ENCODE peak calls at places on chromosomes 6 and 20, in seven cellular contexts. M is fibroblast of the aortic adventitia, W is keratinocyte, H is left lung, E is uterus, K is dorsolateral prefrontal cortex, R is brain microvascular endothelial cell. X is an unnamed sample.
A peak's percentile ranks its signal among the peaks of the same experiment; 100 is the strongest.

GRCh38 chr6:29376003-29376402 is 912 bp upstream of the OR12D3 start:
- DNase-seq in R (peak; percentile 9), H (no peak), W (no peak), E (no peak), K (no peak), M (no peak), X (no peak)

GRCh38 chr6:39088331-39088730 is 26.7 kb downstream of the SAYSD1 start:
- DNase-seq in E (no peak), M (peak; percentile 88), R (peak; percentile 59), H (no peak), W (no peak), K (peak; percentile 17), X (peak; percentile 53)

GRCh38 chr6:117546674-117547073 is 55.6 kb downstream of the GOPC start:
- DNase-seq in M (no peak), R (no peak), K (no peak), H (no peak), E (no peak), W (no peak), X (no peak)

GRCh38 chr6:54865091-54865631 is 18.6 kb downstream of the FAM83B start:
- DNase-seq in W (no peak), E (no peak), K (no peak), R (no peak), H (no peak), M (no peak), X (no peak)

GRCh38 chr6:38495511-38495910 is 144.2 kb downstream of the BTBD9 start:
- DNase-seq in H (no peak), R (no peak), W (no peak), K (no peak), E (no peak), M (no peak), X (no peak)

GRCh38 chr6:31631681-31632278 is 11.3 kb downstream of the PRRC2A start:
- DNase-seq in W (no peak), R (no peak), H (no peak), K (no peak), M (no peak), E (no peak), X (no peak)

GRCh38 chr6:165231581-165232276 is 77.7 kb downstream of the C6orf118 start:
- DNase-seq in M (peak; percentile 71), E (no peak), K (peak; percentile 60), H (no peak), R (peak; percentile 6), W (no peak), X (peak; percentile 72)

GRCh38 chr6:6915813-6916547 is 191.8 kb upstream of the RREB1 start:
- DNase-seq in H (no peak), K (peak; percentile 56), E (peak; percentile 80), M (peak; percentile 74), W (no peak), R (no peak), X (peak; percentile 63)

GRCh38 chr6:2938632-2939083 is 32.7 kb downstream of the SERPINB6 start:
- DNase-seq in H (no peak), W (no peak), R (no peak), K (no peak), E (no peak), M (no peak), X (no peak)

GRCh38 chr20:44700306-44700705 is 14.9 kb upstream of the CCN5 start:
- DNase-seq in E (no peak), K (no peak), W (no peak), H (no peak), M (no peak), R (no peak), X (no peak)

GRCh38 chr6:75290558-75290957 is 6.0 kb upstream of the TMEM30A start:
- DNase-seq in M (no peak), R (no peak), E (no peak), W (no peak), K (peak; percentile 88), H (no peak), X (no peak)

GRCh38 chr20:46131396-46131795 is 13.3 kb downstream of the CD40 start:
- DNase-seq in K (no peak), H (no peak), E (no peak), M (peak; percentile 80), R (no peak), W (no peak), X (peak; percentile 40)

GRCh38 chr20:32382102-32382950 is 24.2 kb downstream of the ASXL1 start:
- DNase-seq in E (no peak), K (no peak), W (no peak), M (no peak), R (no peak), H (no peak), X (no peak)

GRCh38 chr20:64156136-64156885 is 7.9 kb upstream of the MYT1 start:
- DNase-seq in R (no peak), H (peak; percentile 46), E (no peak), M (no peak), W (no peak), K (no peak), X (no peak)

GRCh38 chr6:79468116-79468515 is 69.1 kb downstream of the LCA5 start:
- DNase-seq in M (peak; percentile 54), H (no peak), R (peak; percentile 59), W (no peak), E (no peak), K (no peak), X (peak; percentile 48)

GRCh38 chr6:147503587-147503986 is 4.9 kb upstream of the SAMD5 start:
- DNase-seq in K (no peak), M (no peak), W (no peak), E (no peak), R (no peak), H (no peak), X (no peak)

GRCh38 chr20:51757226-51757625 is 11.0 kb downstream of the ATP9A start:
- DNase-seq in E (no peak), R (no peak), W (no peak), H (no peak), M (no peak), K (no peak), X (no peak)

GRCh38 chr6:17125407-17125806 is 23.6 kb downstream of the STMND1 start:
- DNase-seq in H (no peak), K (no peak), W (no peak), R (no peak), M (no peak), E (no peak), X (no peak)

GRCh38 chr20:46183768-46184167 is 65.7 kb downstream of the CD40 start:
- DNase-seq in E (no peak), H (no peak), M (no peak), R (no peak), W (no peak), K (no peak), X (no peak)

GRCh38 chr6:32047084-32047478 is 8.9 kb downstream of the CYP21A2 start:
- DNase-seq in H (no peak), W (no peak), E (peak; percentile 80), K (no peak), M (peak; percentile 68), R (peak; percentile 6), X (no peak)

DNA sequence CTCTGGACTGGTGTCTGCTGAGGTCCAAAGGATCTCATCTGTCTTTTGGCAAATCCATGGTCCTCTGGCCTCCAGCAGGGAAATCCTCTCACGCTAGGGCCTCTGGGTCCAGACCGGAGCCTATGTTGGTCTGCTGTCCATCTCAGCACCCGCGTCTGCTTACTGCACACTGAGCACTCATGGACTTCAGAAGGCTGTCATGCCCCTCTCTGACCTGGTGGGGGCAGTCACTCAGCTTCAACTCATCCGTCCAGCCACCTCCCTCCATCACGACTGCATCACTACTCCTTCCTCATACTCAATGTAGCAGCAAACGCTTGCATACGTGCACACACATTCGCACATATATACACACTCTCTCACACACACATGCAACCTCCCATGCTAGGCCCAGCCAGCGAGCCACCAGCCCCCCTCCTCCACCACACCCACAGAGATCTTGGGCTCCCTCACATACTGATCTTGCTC is 33.3 kb downstream of the GABRR2 start:
- DNase-seq in K (no peak), W (no peak), H (no peak), M (peak; percentile 16), R (peak; percentile 29), E (no peak), X (peak; percentile 15)
- TF ChIP-seq CTCF in K (peak; percentile 10), W (peak; percentile 52), H (peak; percentile 14), M (peak; percentile 44), R (peak; percentile 66), E (no peak), X (peak; percentile 41)

GRCh38 chr20:11920083-11920482 is 2.4 kb downstream of the BTBD3 start:
- DNase-seq in H (no peak), K (no peak), M (no peak), W (no peak), R (no peak), E (no peak), X (no peak)
- H3K4me3 ChIP-seq in H (peak overlapping the region; percentile 26), K (peak overlapping the region; percentile 60), M (no peak overlapping the region), W (no peak overlapping the region), R (no peak overlapping the region), E (no peak overlapping the region), X (no peak overlapping the region)

GRCh38 chr6:166483556-166484250 is 101.0 kb upstream of the MPC1 start:
- DNase-seq in H (peak; percentile 52), M (no peak), K (no peak), E (no peak), R (no peak), W (no peak), X (no peak)

GRCh38 chr6:166486536-166486880 is 100.0 kb downstream of the RAMACL start:
- DNase-seq in H (peak; percentile 49), R (no peak), M (no peak), K (no peak), W (no peak), E (no peak), X (no peak)

GRCh38 chr6:166485651-166486535 is 100.6 kb downstream of the RAMACL start:
- DNase-seq in K (no peak), M (no peak), E (no peak), H (peak; percentile 37), W (no peak), R (no peak), X (no peak)

GRCh38 chr6:166484863-166485262 is 101.6 kb downstream of the RAMACL start:
- DNase-seq in E (no peak), K (no peak), R (no peak), W (no peak), H (peak; percentile 59), M (no peak), X (no peak)

DNA sequence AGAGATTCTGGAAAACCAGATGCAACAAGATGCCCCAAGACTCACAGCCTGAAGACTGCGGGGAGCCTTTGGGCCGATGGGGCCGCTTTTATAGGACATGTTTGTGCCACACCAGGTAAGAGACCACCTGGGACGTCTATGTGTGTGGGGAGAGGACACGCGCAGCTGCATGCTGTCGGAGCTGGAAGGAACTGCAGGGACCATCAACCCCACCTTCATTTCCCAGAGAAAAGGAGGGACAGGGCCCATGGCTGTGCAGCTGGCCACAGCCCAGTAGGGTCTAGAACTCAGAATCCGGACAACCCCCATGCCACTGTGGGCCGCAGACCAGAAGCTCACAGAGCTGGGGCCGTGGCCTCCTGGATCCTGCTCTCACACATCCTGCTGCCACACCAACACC is 100.3 kb upstream of the MPC1 start:
- DNase-seq in W (no peak), K (no peak), M (no peak), R (no peak), E (no peak), H (peak; percentile 59), X (no peak)
- TF ChIP-seq CTCF in W (no peak), K (no peak), M (no peak), R (no peak), E (no peak), H (no peak), X (no peak)

DNA sequence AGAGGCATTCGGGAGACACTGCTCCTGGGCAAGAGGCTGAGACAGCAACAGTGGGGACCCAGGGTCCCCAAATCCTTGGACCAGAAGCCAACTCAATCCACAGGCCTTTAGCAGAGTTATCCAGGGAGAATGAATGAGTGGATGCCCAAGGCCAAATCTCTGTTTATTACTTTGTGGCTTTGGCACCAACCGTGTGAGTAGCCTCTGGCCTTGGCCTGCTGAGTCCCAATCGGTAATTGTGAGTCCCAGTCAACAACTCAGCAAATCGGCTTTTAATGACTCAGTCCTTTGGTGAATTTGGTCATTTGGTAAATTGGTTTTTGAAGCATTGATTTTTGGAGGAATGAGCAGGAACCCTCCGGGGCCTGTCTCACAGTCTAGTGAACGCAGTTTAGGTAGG is 29.1 kb upstream of the ECI2 start:
- DNase-seq in W (no peak), R (no peak), E (no peak), M (no peak), K (no peak), H (no peak), X (no peak)
- H3K4me3 ChIP-seq in W (no peak overlapping the region), R (no peak overlapping the region), E (no peak overlapping the region), M (no peak overlapping the region), K (no peak overlapping the region), H (no peak overlapping the region), X (no peak overlapping the region)

X was measured in AG10803.